ENCODE peak calls at places on chromosomes 13 and 19, in four cellular contexts. N, T, C and R are unnamed samples.
A peak's percentile ranks its signal among the peaks of the same experiment; 100 is the strongest.

GRCh38 chr19:34962281-34962944 is 1.6 kb downstream of the ZNF792 start:
- DNase-seq in N (peak; percentile 86), T (peak; percentile 32), C (no peak), R (peak; percentile 38)

GRCh38 chr13:77511552-77511951 is 24.0 kb upstream of the SCEL start:
- DNase-seq in N (no peak), T (no peak), C (peak; percentile 34), R (peak; percentile 45)

GRCh38 chr13:27954406-27954851 is 14.7 kb downstream of the CDX2 start:
- DNase-seq in N (no peak), T (no peak), C (no peak), R (peak; percentile 19)

GRCh38 chr19:11284535-11284934 is 11.4 kb upstream of the TSPAN16 start:
- DNase-seq in N (no peak), T (no peak), C (no peak), R (no peak)

GRCh38 chr19:10815969-10816635 is 19.9 kb downstream of the TMED1 start:
- DNase-seq in N (no peak), T (no peak), C (peak; percentile 68), R (no peak)

GRCh38 chr19:10214784-10215183 is 16.3 kb downstream of the S1PR2 start:
- DNase-seq in N (no peak), T (no peak), C (peak; percentile 66), R (peak; percentile 39)

GRCh38 chr19:6087074-6087506 is 23.2 kb downstream of the RFX2 start:
- DNase-seq in N (peak; percentile 75), T (no peak), C (no peak), R (no peak)

GRCh38 chr13:27296496-27296895 is 25.9 kb downstream of the RASL11A start:
- DNase-seq in N (no peak), T (no peak), C (no peak), R (no peak)

GRCh38 chr19:3275068-3275582 is 50.7 kb downstream of the CELF5 start:
- DNase-seq in N (peak; percentile 65), T (no peak), C (no peak), R (no peak)

GRCh38 chr19:44745386-44745831 is 3.1 kb upstream of the BCL3 start:
- DNase-seq in N (no peak), T (peak; percentile 78), C (peak; percentile 83), R (peak; percentile 93)

GRCh38 chr19:43300206-43300605 is 30.9 kb upstream of the PSG9 start:
- DNase-seq in N (no peak), T (no peak), C (no peak), R (no peak)

GRCh38 chr13:112618501-112618900 is 30.5 kb upstream of the TUBGCP3 start:
- DNase-seq in N (no peak), T (no peak), C (no peak), R (no peak)

GRCh38 chr19:53463263-53463662 is 4.3 kb upstream of the ZNF813 start:
- DNase-seq in N (no peak), T (peak; percentile 71), C (peak; percentile 7), R (peak; percentile 12)

GRCh38 chr13:41782086-41782485 is 178.8 kb downstream of the VWA8 start:
- DNase-seq in N (peak; percentile 24), T (no peak), C (no peak), R (no peak)

GRCh38 chr13:95624020-95624419 is 20.5 kb downstream of the DZIP1 start:
- DNase-seq in N (peak; percentile 29), T (peak; percentile 16), C (peak; percentile 65), R (peak; percentile 78)

GRCh38 chr19:798415-799075 is 1.3 kb downstream of the PTBP1 start:
- DNase-seq in N (peak; percentile 43), T (no peak), C (no peak), R (peak; percentile 49)

GRCh38 chr19:800360-801029 is 3.2 kb downstream of the PTBP1 start:
- DNase-seq in N (peak; percentile 70), T (peak; percentile 53), C (peak; percentile 44), R (peak; percentile 47)

GRCh38 chr19:801030-801860 is 4.0 kb downstream of the PTBP1 start:
- DNase-seq in N (no peak), T (peak; percentile 64), C (peak; percentile 55), R (peak; percentile 85)

GRCh38 chr19:797528-798414 is 519 bp downstream of the PTBP1 start:
- DNase-seq in N (peak; percentile 78), T (peak; percentile 86), C (peak; percentile 85), R (peak; percentile 90)

GRCh38 chr19:799076-799881 is 2.0 kb downstream of the PTBP1 start:
- DNase-seq in N (peak; percentile 55), T (no peak), C (peak; percentile 53), R (peak; percentile 59)
- TF ChIP-seq CTCF in N (peak; percentile 63), T (no peak), C (peak; percentile 12), R (peak; percentile 31)

GRCh38 chr19:55087542-55087935 is 11.9 kb downstream of the EPS8L1 start:
- DNase-seq in N (no peak), T (no peak), C (peak; percentile 30), R (peak; percentile 52)
- H3K4me3 ChIP-seq in N (no peak overlapping the region), T (peak overlapping the region; percentile 35), C (peak overlapping the region; percentile 47), R (peak overlapping the region; percentile 62)

GRCh38 chr13:78636493-78636892 is 22.5 kb downstream of the OBI1 start:
- DNase-seq in N (no peak), T (no peak), C (no peak), R (no peak)
- TF ChIP-seq CTCF in N (no peak), T (no peak), C (no peak), R (no peak)

GRCh38 chr13:47903836-47904235 is 97.2 kb downstream of the SUCLA2 start:
- DNase-seq in N (no peak), T (no peak), C (peak; percentile 81), R (peak; percentile 52)
- H3K4me3 ChIP-seq in N (no peak overlapping the region), T (peak overlapping the region; percentile 34), C (peak overlapping the region; percentile 33), R (no peak overlapping the region)

GRCh38 chr13:25494708-25495411 is 123.1 kb downstream of the ATP8A2 start:
- DNase-seq in N (no peak), T (no peak), C (no peak), R (no peak)
- TF ChIP-seq CTCF in N (no peak), T (no peak), C (no peak), R (no peak)

GRCh38 chr13:67554296-67554695 is 324.2 kb upstream of the PCDH9 start:
- DNase-seq in N (no peak), T (no peak), C (peak; percentile 2), R (no peak)
- H3K4me3 ChIP-seq in N (no peak overlapping the region), T (no peak overlapping the region), C (no peak overlapping the region), R (no peak overlapping the region)

GRCh38 chr19:52351512-52351911 is 15.5 kb downstream of the ZNF610 start:
- DNase-seq in N (no peak), T (no peak), C (no peak), R (no peak)
- TF ChIP-seq CTCF in N (peak; percentile 10), T (no peak), C (no peak), R (no peak)

DNA sequence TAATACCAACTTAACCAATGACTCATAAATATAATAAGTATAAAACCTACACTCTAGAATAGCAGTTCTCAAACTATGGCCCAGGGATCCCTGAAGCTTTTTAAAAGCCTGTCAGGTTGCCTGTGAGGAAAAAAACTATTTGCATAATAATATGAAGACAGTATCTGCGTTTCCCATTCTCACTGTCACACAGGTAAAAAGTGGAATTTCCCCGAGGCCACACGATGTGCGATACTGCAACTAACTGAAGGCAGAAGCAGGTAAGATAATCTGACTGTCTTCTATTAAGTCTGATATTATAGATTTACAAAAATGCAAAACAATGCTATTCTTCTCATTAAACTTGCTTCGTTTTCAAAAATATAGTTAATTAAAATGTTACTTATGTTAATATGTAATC is 52.5 kb upstream of the EEF1AKMT1 start:
- DNase-seq in N (no peak), T (no peak), C (no peak), R (no peak)
- H3K4me3 ChIP-seq in N (no peak overlapping the region), T (no peak overlapping the region), C (no peak overlapping the region), R (no peak overlapping the region)